ENCODE peak calls at places on chromosomes 5 and 9, in ten cellular contexts. One of them, this sample, is unnamed.

GRCh38 chr9:129570450-129571297 is 50.2 kb downstream of the C9orf50 start:
- DNase-seq in mucosa of descending colon: no peak
- DNase-seq in fibroblast of mammary gland: peak
- DNase-seq in HepG2: peak
- DNase-seq in BJ: peak
- DNase-seq in stomach: peak
- DNase-seq in choroid plexus epithelial cell: peak
- DNase-seq in prostate gland: peak
- DNase-seq in tibial nerve: peak
- DNase-seq in ascending aorta: peak
- DNase-seq in this sample: no peak

GRCh38 chr9:72526901-72527800 is 5.7 kb downstream of the TMC1 start:
- DNase-seq in stomach: peak
- DNase-seq in mucosa of descending colon: peak
- DNase-seq in choroid plexus epithelial cell: peak
- DNase-seq in tibial nerve: peak
- DNase-seq in BJ: peak
- DNase-seq in prostate gland: peak
- DNase-seq in ascending aorta: peak
- DNase-seq in HepG2: peak
- DNase-seq in fibroblast of mammary gland: peak
- DNase-seq in this sample: peak

GRCh38 chr5:33936004-33936380 is 194 bp upstream of the RXFP3 start:
- DNase-seq in choroid plexus epithelial cell: peak
- DNase-seq in ascending aorta: peak
- DNase-seq in stomach: peak
- DNase-seq in HepG2: no peak
- DNase-seq in fibroblast of mammary gland: peak
- DNase-seq in prostate gland: peak
- DNase-seq in BJ: no peak
- DNase-seq in mucosa of descending colon: no peak
- DNase-seq in tibial nerve: peak
- DNase-seq in this sample: peak

GRCh38 chr5:134837530-134838181 is 8.1 kb upstream of the C5orf24 start:
- DNase-seq in ascending aorta: no peak
- DNase-seq in prostate gland: no peak
- DNase-seq in stomach: no peak
- DNase-seq in BJ: no peak
- DNase-seq in choroid plexus epithelial cell: peak
- DNase-seq in HepG2: peak
- DNase-seq in mucosa of descending colon: no peak
- DNase-seq in tibial nerve: no peak
- DNase-seq in fibroblast of mammary gland: peak
- DNase-seq in this sample: no peak

GRCh38 chr9:126419475-126419874 is 92.8 kb downstream of the MVB12B start:
- DNase-seq in mucosa of descending colon: no peak
- DNase-seq in fibroblast of mammary gland: no peak
- DNase-seq in choroid plexus epithelial cell: no peak
- DNase-seq in tibial nerve: no peak
- DNase-seq in HepG2: no peak
- DNase-seq in ascending aorta: peak
- DNase-seq in prostate gland: no peak
- DNase-seq in BJ: no peak
- DNase-seq in stomach: no peak
- DNase-seq in this sample: no peak

GRCh38 chr5:76874088-76874581 is 24.3 kb downstream of the S100Z start:
- DNase-seq in tibial nerve: no peak
- DNase-seq in stomach: no peak
- DNase-seq in BJ: no peak
- DNase-seq in choroid plexus epithelial cell: no peak
- DNase-seq in HepG2: no peak
- DNase-seq in prostate gland: no peak
- DNase-seq in ascending aorta: no peak
- DNase-seq in mucosa of descending colon: no peak
- DNase-seq in fibroblast of mammary gland: no peak
- DNase-seq in this sample: no peak

GRCh38 chr5:77420940-77421339 is 71.2 kb downstream of the WDR41 start:
- DNase-seq in choroid plexus epithelial cell: no peak
- DNase-seq in BJ: no peak
- DNase-seq in tibial nerve: no peak
- DNase-seq in ascending aorta: no peak
- DNase-seq in mucosa of descending colon: no peak
- DNase-seq in prostate gland: no peak
- DNase-seq in HepG2: no peak
- DNase-seq in stomach: no peak
- DNase-seq in fibroblast of mammary gland: no peak
- DNase-seq in this sample: no peak

GRCh38 chr9:88326936-88327335 is 61.3 kb upstream of the SPIN1 start:
- DNase-seq in choroid plexus epithelial cell: no peak
- DNase-seq in HepG2: no peak
- DNase-seq in ascending aorta: no peak
- DNase-seq in mucosa of descending colon: no peak
- DNase-seq in prostate gland: no peak
- DNase-seq in tibial nerve: no peak
- DNase-seq in BJ: no peak
- DNase-seq in fibroblast of mammary gland: no peak
- DNase-seq in stomach: no peak
- DNase-seq in this sample: no peak

GRCh38 chr5:36305571-36306326 is 4.0 kb upstream of the RANBP3L start:
- DNase-seq in prostate gland: peak
- DNase-seq in BJ: no peak
- DNase-seq in mucosa of descending colon: no peak
- DNase-seq in choroid plexus epithelial cell: peak
- DNase-seq in ascending aorta: peak
- DNase-seq in fibroblast of mammary gland: peak
- DNase-seq in HepG2: peak
- DNase-seq in tibial nerve: no peak
- DNase-seq in stomach: peak
- DNase-seq in this sample: no peak

GRCh38 chr9:69397384-69398214 is 72.6 kb downstream of the ENTREP1 start:
- DNase-seq in mucosa of descending colon: no peak
- DNase-seq in ascending aorta: no peak
- DNase-seq in stomach: no peak
- DNase-seq in fibroblast of mammary gland: peak
- DNase-seq in prostate gland: peak
- DNase-seq in HepG2: no peak
- DNase-seq in BJ: no peak
- DNase-seq in tibial nerve: no peak
- DNase-seq in choroid plexus epithelial cell: no peak
- DNase-seq in this sample: no peak

GRCh38 chr5:37086466-37087178 is 162.6 kb downstream of the CPLANE1 start:
- DNase-seq in fibroblast of mammary gland: peak
- DNase-seq in prostate gland: peak
- DNase-seq in mucosa of descending colon: no peak
- DNase-seq in BJ: peak
- DNase-seq in stomach: no peak
- DNase-seq in ascending aorta: no peak
- DNase-seq in tibial nerve: no peak
- DNase-seq in HepG2: peak
- DNase-seq in choroid plexus epithelial cell: peak
- DNase-seq in this sample: no peak

GRCh38 chr5:101904736-101905135 is 391.3 kb downstream of the SLCO4C1 start:
- DNase-seq in BJ: no peak
- DNase-seq in mucosa of descending colon: no peak
- DNase-seq in stomach: no peak
- DNase-seq in ascending aorta: no peak
- DNase-seq in fibroblast of mammary gland: no peak
- DNase-seq in choroid plexus epithelial cell: no peak
- DNase-seq in HepG2: no peak
- DNase-seq in prostate gland: no peak
- DNase-seq in tibial nerve: no peak
- DNase-seq in this sample: no peak

GRCh38 chr5:80915716-80916115 is 44.4 kb upstream of the RASGRF2 start:
- DNase-seq in choroid plexus epithelial cell: peak
- DNase-seq in HepG2: no peak
- DNase-seq in fibroblast of mammary gland: peak
- DNase-seq in BJ: no peak
- DNase-seq in prostate gland: no peak
- DNase-seq in mucosa of descending colon: no peak
- DNase-seq in stomach: no peak
- DNase-seq in ascending aorta: no peak
- DNase-seq in tibial nerve: no peak
- DNase-seq in this sample: no peak

GRCh38 chr5:133552925-133553525 is 59.3 kb downstream of the FSTL4 start:
- DNase-seq in prostate gland: peak
- DNase-seq in HepG2: peak
- DNase-seq in ascending aorta: no peak
- DNase-seq in BJ: no peak
- DNase-seq in fibroblast of mammary gland: peak
- DNase-seq in stomach: peak
- DNase-seq in mucosa of descending colon: no peak
- DNase-seq in choroid plexus epithelial cell: peak
- DNase-seq in tibial nerve: peak
- DNase-seq in this sample: no peak
- TF ChIP-seq CTCF in prostate gland: peak
- TF ChIP-seq CTCF in HepG2: peak
- TF ChIP-seq CTCF in ascending aorta: peak
- TF ChIP-seq CTCF in BJ: peak
- TF ChIP-seq CTCF in fibroblast of mammary gland: peak
- TF ChIP-seq CTCF in stomach: no peak
- TF ChIP-seq CTCF in mucosa of descending colon: peak
- TF ChIP-seq CTCF in choroid plexus epithelial cell: peak
- TF ChIP-seq CTCF in tibial nerve: peak
- TF ChIP-seq CTCF in this sample: peak

DNA sequence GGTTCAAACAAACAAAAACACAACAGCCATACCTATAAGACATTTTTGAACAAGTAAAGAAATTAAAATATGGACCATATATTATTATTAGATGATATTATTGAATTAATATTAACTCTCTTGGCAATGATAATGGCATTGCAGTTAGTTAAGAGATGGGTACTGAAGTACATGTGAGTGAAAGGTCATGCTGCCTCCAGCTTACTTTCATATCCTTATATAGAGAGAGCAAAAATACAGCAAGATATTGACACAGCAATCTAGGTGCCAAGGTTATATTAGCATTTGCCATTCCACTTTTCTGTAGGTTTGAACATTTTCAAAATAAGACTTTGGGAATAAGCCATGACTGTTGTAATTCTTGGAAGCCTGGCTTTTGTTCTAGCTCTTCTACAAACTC is 6.1 kb downstream of the TNFSF8 start:
- DNase-seq in choroid plexus epithelial cell: no peak
- DNase-seq in ascending aorta: no peak
- DNase-seq in prostate gland: no peak
- DNase-seq in HepG2: no peak
- DNase-seq in tibial nerve: no peak
- DNase-seq in fibroblast of mammary gland: no peak
- DNase-seq in mucosa of descending colon: no peak
- DNase-seq in stomach: no peak
- DNase-seq in BJ: no peak
- DNase-seq in this sample: no peak
- H3K4me3 ChIP-seq in choroid plexus epithelial cell: no peak
- H3K4me3 ChIP-seq in ascending aorta: no peak
- H3K4me3 ChIP-seq in prostate gland: no peak
- H3K4me3 ChIP-seq in HepG2: no peak
- H3K4me3 ChIP-seq in tibial nerve: no peak
- H3K4me3 ChIP-seq in fibroblast of mammary gland: no peak
- H3K4me3 ChIP-seq in mucosa of descending colon: no peak
- H3K4me3 ChIP-seq in stomach: no peak
- H3K4me3 ChIP-seq in BJ: no peak
- H3K4me3 ChIP-seq in this sample: no peak

GRCh38 chr9:124894741-124895170 is 32.8 kb downstream of the ARPC5L start:
- DNase-seq in stomach: no peak
- DNase-seq in HepG2: peak
- DNase-seq in tibial nerve: no peak
- DNase-seq in ascending aorta: no peak
- DNase-seq in mucosa of descending colon: no peak
- DNase-seq in choroid plexus epithelial cell: peak
- DNase-seq in prostate gland: no peak
- DNase-seq in BJ: no peak
- DNase-seq in fibroblast of mammary gland: peak
- DNase-seq in this sample: no peak
- TF ChIP-seq CTCF in stomach: no peak
- TF ChIP-seq CTCF in HepG2: peak
- TF ChIP-seq CTCF in tibial nerve: peak
- TF ChIP-seq CTCF in ascending aorta: no peak
- TF ChIP-seq CTCF in mucosa of descending colon: no peak
- TF ChIP-seq CTCF in choroid plexus epithelial cell: peak
- TF ChIP-seq CTCF in prostate gland: peak
- TF ChIP-seq CTCF in BJ: peak
- TF ChIP-seq CTCF in fibroblast of mammary gland: peak
- TF ChIP-seq CTCF in this sample: peak

GRCh38 chr5:151216781-151217180 is 7.1 kb downstream of the CCDC69 start:
- DNase-seq in choroid plexus epithelial cell: no peak
- DNase-seq in prostate gland: no peak
- DNase-seq in ascending aorta: no peak
- DNase-seq in tibial nerve: no peak
- DNase-seq in HepG2: no peak
- DNase-seq in mucosa of descending colon: no peak
- DNase-seq in fibroblast of mammary gland: no peak
- DNase-seq in stomach: no peak
- DNase-seq in BJ: no peak
- DNase-seq in this sample: no peak

GRCh38 chr5:151218177-151218576 is 5.7 kb downstream of the CCDC69 start:
- DNase-seq in mucosa of descending colon: no peak
- DNase-seq in ascending aorta: no peak
- DNase-seq in prostate gland: no peak
- DNase-seq in tibial nerve: no peak
- DNase-seq in choroid plexus epithelial cell: no peak
- DNase-seq in BJ: no peak
- DNase-seq in HepG2: no peak
- DNase-seq in stomach: no peak
- DNase-seq in fibroblast of mammary gland: no peak
- DNase-seq in this sample: no peak

GRCh38 chr5:151219789-151220188 is 4.1 kb downstream of the CCDC69 start:
- DNase-seq in stomach: no peak
- DNase-seq in ascending aorta: no peak
- DNase-seq in fibroblast of mammary gland: no peak
- DNase-seq in mucosa of descending colon: no peak
- DNase-seq in BJ: no peak
- DNase-seq in tibial nerve: no peak
- DNase-seq in choroid plexus epithelial cell: peak
- DNase-seq in prostate gland: no peak
- DNase-seq in HepG2: no peak
- DNase-seq in this sample: no peak

GRCh38 chr5:151221574-151221973 is 2.3 kb downstream of the CCDC69 start:
- DNase-seq in BJ: no peak
- DNase-seq in ascending aorta: no peak
- DNase-seq in stomach: no peak
- DNase-seq in mucosa of descending colon: no peak
- DNase-seq in choroid plexus epithelial cell: peak
- DNase-seq in prostate gland: no peak
- DNase-seq in tibial nerve: no peak
- DNase-seq in HepG2: no peak
- DNase-seq in fibroblast of mammary gland: peak
- DNase-seq in this sample: no peak

GRCh38 chr5:151219138-151219537 is 4.8 kb downstream of the CCDC69 start:
- DNase-seq in mucosa of descending colon: no peak
- DNase-seq in ascending aorta: no peak
- DNase-seq in HepG2: no peak
- DNase-seq in fibroblast of mammary gland: no peak
- DNase-seq in choroid plexus epithelial cell: no peak
- DNase-seq in tibial nerve: no peak
- DNase-seq in prostate gland: no peak
- DNase-seq in stomach: no peak
- DNase-seq in BJ: no peak
- DNase-seq in this sample: no peak
- H3K4me3 ChIP-seq in mucosa of descending colon: no peak
- H3K4me3 ChIP-seq in ascending aorta: no peak
- H3K4me3 ChIP-seq in HepG2: no peak
- H3K4me3 ChIP-seq in fibroblast of mammary gland: no peak
- H3K4me3 ChIP-seq in choroid plexus epithelial cell: no peak
- H3K4me3 ChIP-seq in tibial nerve: no peak
- H3K4me3 ChIP-seq in prostate gland: no peak
- H3K4me3 ChIP-seq in stomach: no peak
- H3K4me3 ChIP-seq in BJ: no peak
- H3K4me3 ChIP-seq in this sample: no peak

This sample was measured in epithelial cell of proximal tubule.